ENCODE peak calls at places on chromosomes 12 and 14, in four cellular contexts. P is IMR-90, I is HS-5, Z is Calu3. Y is an unnamed sample.

GRCh38 chr12:56299308-56299852 is 750 bp downstream of the CS start:
- DNase-seq in P (peak; percentile 17), I (no peak), Z (peak; percentile 11), Y (no peak)

GRCh38 chr14:81384900-81385299 is 15.2 kb downstream of the STON2 start:
- DNase-seq in P (no peak), I (peak; percentile 32), Z (no peak), Y (peak; percentile 10)

GRCh38 chr12:128259556-128260070 is 7.4 kb upstream of the TMEM132C start:
- DNase-seq in P (no peak), I (no peak), Z (no peak), Y (peak; percentile 24)

GRCh38 chr14:55794655-55795583 is 214.9 kb downstream of the KTN1 start:
- DNase-seq in P (peak; percentile 33), I (no peak), Z (peak; percentile 62), Y (no peak)

GRCh38 chr12:41479431-41479830 is 291.3 kb downstream of the PDZRN4 start:
- DNase-seq in P (no peak), I (no peak), Z (no peak), Y (no peak)

GRCh38 chr12:45342171-45342570 is 126.3 kb downstream of the ANO6 start:
- DNase-seq in P (no peak), I (no peak), Z (no peak), Y (no peak)

GRCh38 chr12:530871-531270 is 71.1 kb downstream of the B4GALNT3 start:
- DNase-seq in P (no peak), I (no peak), Z (no peak), Y (no peak)

GRCh38 chr12:21502872-21503271 is 1.3 kb downstream of the GOLT1B start:
- DNase-seq in P (no peak), I (no peak), Z (no peak), Y (no peak)

GRCh38 chr14:88163731-88164255 is 158.9 kb downstream of the GPR65 start:
- DNase-seq in P (no peak), I (no peak), Z (no peak), Y (no peak)

GRCh38 chr12:117036547-117036946 is 62.7 kb downstream of the TESC start:
- DNase-seq in P (no peak), I (no peak), Z (no peak), Y (no peak)

GRCh38 chr14:32611752-32612151 is 282.7 kb downstream of the AKAP6 start:
- DNase-seq in P (peak; percentile 80), I (peak; percentile 74), Z (no peak), Y (no peak)

GRCh38 chr14:53347046-53347445 is 193.9 kb upstream of the DDHD1 start:
- DNase-seq in P (no peak), I (no peak), Z (no peak), Y (no peak)

GRCh38 chr12:128818065-128819022 is 5.4 kb downstream of the SLC15A4 start:
- DNase-seq in P (peak; percentile 43), I (no peak), Z (peak; percentile 32), Y (no peak)

GRCh38 chr14:24058260-24058950 is 6.6 kb downstream of the CARMIL3 start:
- DNase-seq in P (peak; percentile 64), I (peak; percentile 18), Z (peak; percentile 41), Y (peak; percentile 89)

GRCh38 chr14:35046751-35047536 is 872 bp downstream of the FAM177A1 start:
- DNase-seq in P (peak; percentile 4), I (peak; percentile 19), Z (no peak), Y (peak; percentile 38)

GRCh38 chr12:40551466-40551865 is 140.8 kb upstream of the CNTN1 start:
- DNase-seq in P (no peak), I (no peak), Z (no peak), Y (no peak)